ENCODE peak calls at places on chromosomes 1 and 21, in five cellular contexts. H, X, E, N and B are unnamed samples.
A peak's percentile ranks its signal among the peaks of the same experiment; 100 is the strongest.

GRCh38 chr1:32954183-32954582 is 10.4 kb downstream of the RNF19B start:
- DNase-seq in H (no peak), E (no peak), X (peak; percentile 83), N (no peak), B (peak; percentile 24)

GRCh38 chr1:41427022-41427942 is 57.2 kb downstream of the EDN2 start:
- DNase-seq in H (no peak), N (no peak), X (no peak), E (no peak), B (no peak)

GRCh38 chr1:48470506-48470905 is 1.5 kb downstream of the SPATA6 start:
- DNase-seq in X (no peak), E (no peak), H (peak; percentile 27), N (no peak), B (peak; percentile 22)

GRCh38 chr1:30381266-30381665 is 342.1 kb downstream of the MATN1 start:
- DNase-seq in N (no peak), E (no peak), X (no peak), H (no peak), B (no peak)

GRCh38 chr21:42678618-42679295 is 25.3 kb downstream of the PDE9A start:
- DNase-seq in E (no peak), X (no peak), H (no peak), N (no peak), B (no peak)

GRCh38 chr1:211606914-211607751 is 28.2 kb upstream of the SLC30A1 start:
- DNase-seq in N (no peak), X (no peak), H (no peak), E (peak; percentile 84), B (no peak)

GRCh38 chr1:147822292-147822691 is 61.9 kb upstream of the GJA5 start:
- DNase-seq in N (no peak), X (peak; percentile 8), H (no peak), E (no peak), B (no peak)

GRCh38 chr1:160206421-160207117 is 1.4 kb downstream of the PEA15 start:
- DNase-seq in E (peak; percentile 25), N (no peak), H (no peak), X (peak; percentile 80), B (peak; percentile 28)

GRCh38 chr1:30335389-30335996 is 387.9 kb downstream of the MATN1 start:
- DNase-seq in X (no peak), E (no peak), N (no peak), H (no peak), B (no peak)

GRCh38 chr21:33659550-33659949 is 17.2 kb downstream of the ITSN1 start:
- DNase-seq in E (no peak), X (no peak), H (no peak), N (no peak), B (no peak)

DNA sequence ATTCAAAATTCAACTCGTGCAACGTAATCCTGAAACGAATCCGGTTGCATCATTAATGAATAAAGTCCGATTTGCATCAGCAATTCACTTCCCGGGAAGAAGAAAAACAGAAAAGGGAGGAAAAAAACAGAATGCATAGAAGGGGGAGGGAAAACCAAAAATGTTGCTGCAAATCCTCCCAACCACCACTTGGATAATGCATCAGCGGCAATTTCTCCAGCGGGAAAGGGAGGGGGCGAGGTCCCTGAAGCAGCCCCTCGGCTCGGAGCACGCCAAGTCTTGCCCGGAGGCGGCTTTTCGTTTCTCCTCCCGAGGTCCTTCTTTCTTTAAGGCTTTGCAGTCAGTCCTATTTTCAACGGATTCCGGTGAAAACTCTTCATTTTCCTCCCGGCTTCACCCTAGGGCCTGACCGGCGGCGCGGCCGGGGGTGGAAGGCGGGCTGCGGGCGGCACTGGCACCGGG is 720 bp downstream of the CDC42BPA start:
- DNase-seq in E (no peak), H (peak; percentile 42), N (peak; percentile 79), X (peak; percentile 71), B (peak; percentile 61)
- TF ChIP-seq CTCF in E (no peak), H (no peak), N (peak; percentile 44), X (no peak), B (peak; percentile 26)

DNA sequence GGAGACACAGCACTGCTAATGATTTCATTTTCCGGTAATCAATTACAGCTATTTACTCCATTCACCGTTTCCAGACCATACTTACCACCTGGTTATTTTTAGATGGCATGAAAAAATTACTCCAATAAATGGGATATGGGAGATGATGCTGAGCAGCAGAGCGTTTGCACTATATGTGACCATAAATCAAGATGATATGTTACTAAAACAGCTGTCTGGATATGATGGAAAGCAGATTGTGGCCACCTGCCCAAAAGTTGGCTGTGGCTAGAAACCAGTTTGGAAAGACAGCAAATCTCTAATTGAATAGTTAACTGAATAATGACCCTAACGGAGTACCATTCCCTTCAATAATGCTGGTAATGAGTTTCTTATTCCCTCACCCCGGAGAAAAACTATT is 22.5 kb upstream of the KCTD3 start:
- DNase-seq in X (no peak), N (peak; percentile 52), E (no peak), H (no peak), B (no peak)
- TF ChIP-seq CTCF in X (no peak), N (no peak), E (no peak), H (no peak), B (no peak)

GRCh38 chr1:27318596-27318995 is 3.4 kb upstream of the TMEM222 start:
- DNase-seq in H (no peak), X (no peak), E (no peak), N (no peak), B (no peak)

GRCh38 chr1:27318137-27318536 is 3.8 kb upstream of the TMEM222 start:
- DNase-seq in N (no peak), E (no peak), X (no peak), H (no peak), B (no peak)

GRCh38 chr1:27325286-27325685 is 3.3 kb downstream of the TMEM222 start:
- DNase-seq in N (no peak), H (no peak), E (no peak), X (no peak), B (no peak)

GRCh38 chr1:27322569-27323116 is 680 bp downstream of the TMEM222 start:
- DNase-seq in X (no peak), E (no peak), H (no peak), N (no peak), B (no peak)

GRCh38 chr1:27321813-27322568 is at the start of gene TMEM222:
- DNase-seq in E (peak; percentile 98), H (peak; percentile 97), X (peak; percentile 97), N (peak; percentile 93), B (peak; percentile 95)
- TF ChIP-seq CTCF in E (no peak), H (no peak), X (no peak), N (no peak), B (no peak)

GRCh38 chr1:203368624-203369451 is 17.9 kb upstream of the FMOD start:
- DNase-seq in E (peak; percentile 18), X (peak; percentile 81), N (no peak), H (no peak), B (no peak)
- TF ChIP-seq CTCF in E (no peak), X (peak; percentile 62), N (no peak), H (peak; percentile 14), B (no peak)

GRCh38 chr21:41029573-41029972 is 138.4 kb upstream of the BACE2 start:
- DNase-seq in H (no peak), N (no peak), E (no peak), X (no peak), B (no peak)

GRCh38 chr21:41024341-41025056 is 143.5 kb upstream of the BACE2 start:
- DNase-seq in N (no peak), E (no peak), X (no peak), H (no peak), B (no peak)

GRCh38 chr21:41023936-41024335 is 144.0 kb upstream of the BACE2 start:
- DNase-seq in X (no peak), E (no peak), N (no peak), H (no peak), B (no peak)

GRCh38 chr21:41025057-41025390 is 142.9 kb upstream of the BACE2 start:
- DNase-seq in N (no peak), E (no peak), H (no peak), X (no peak), B (no peak)
- TF ChIP-seq CTCF in N (no peak), E (no peak), H (no peak), X (no peak), B (no peak)

DNA sequence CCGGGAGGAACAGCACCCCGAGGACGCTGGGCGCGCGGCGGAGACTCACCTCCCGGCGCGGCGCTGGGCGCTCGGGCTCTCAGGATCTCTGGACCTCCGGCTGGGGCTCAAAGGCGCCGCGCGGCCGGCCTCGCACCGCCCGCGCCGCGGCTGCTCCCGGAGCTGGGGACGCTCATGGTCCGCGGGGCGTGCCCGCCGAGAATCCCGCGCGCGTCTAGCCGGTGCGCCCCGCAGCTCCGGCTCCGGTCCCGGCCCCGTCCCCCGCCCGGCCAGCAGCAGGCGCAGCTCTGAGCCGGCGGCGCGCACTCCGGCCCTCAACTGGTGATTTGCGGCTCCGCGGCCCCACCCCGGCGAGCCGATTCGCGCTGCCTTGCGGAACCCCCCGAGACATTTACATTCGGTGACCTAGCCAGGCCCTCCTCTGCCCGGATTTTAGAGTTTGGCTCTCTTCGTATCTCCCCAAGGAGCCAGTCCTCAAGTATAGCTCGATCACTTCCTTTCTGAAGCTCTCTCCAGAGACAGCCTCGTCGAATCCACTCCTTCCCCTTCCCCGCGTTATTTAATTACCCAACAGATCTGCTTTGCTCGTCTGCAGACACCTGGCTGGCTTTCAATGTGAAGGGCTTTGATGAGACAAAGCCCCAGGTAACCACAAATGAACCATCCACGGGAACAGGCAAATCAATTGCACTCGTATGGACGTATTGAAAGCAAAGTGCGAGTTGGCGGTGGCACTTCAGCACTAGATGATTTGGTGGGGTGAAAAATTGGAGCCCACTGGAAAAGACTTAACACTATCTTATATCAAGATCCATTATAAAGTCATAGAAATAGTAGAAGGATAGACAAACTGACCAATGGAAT is at the start of gene BCAR3:
- DNase-seq in N (peak; percentile 70), E (peak; percentile 65), H (peak; percentile 73), X (peak; percentile 75), B (peak; percentile 82)
- TF ChIP-seq CTCF in N (peak; percentile 3), E (peak; percentile 18), H (no peak), X (peak; percentile 54), B (no peak)

DNA sequence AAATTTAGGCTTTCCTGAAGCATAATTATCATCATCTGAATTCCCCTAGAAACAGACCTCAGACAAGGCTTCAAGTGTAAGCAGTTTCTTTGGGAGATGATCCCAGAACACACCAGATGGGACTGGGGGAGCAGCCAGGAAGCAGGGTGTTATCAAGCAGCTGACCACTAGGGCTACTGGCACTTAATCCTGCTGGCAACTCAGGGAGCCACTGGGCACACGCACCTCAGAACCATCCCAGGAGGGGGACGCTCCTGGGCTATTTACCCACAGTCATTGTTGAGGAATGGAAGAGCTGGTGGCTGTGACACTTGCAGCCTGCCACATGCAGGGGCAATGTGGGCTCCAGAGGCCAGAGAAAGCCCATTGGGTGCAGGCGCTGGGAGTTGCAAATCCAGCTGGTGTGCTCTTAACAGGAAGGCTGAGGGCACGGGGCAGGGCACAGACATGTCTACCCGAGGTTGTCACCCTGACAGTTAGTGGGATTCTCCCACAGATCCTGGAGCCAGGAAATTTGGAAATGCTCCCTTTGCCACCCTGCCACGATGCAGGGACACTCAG is 15.1 kb upstream of the IL22RA1 start:
- DNase-seq in N (no peak), H (no peak), E (no peak), X (no peak), B (no peak)
- TF ChIP-seq CTCF in N (peak; percentile 8), H (no peak), E (peak; percentile 15), X (no peak), B (peak; percentile 16)

GRCh38 chr1:93749894-93750301 is 68.3 kb upstream of the BCAR3 start:
- DNase-seq in E (peak; percentile 56), X (no peak), H (no peak), N (no peak), B (peak; percentile 43)
- TF ChIP-seq CTCF in E (peak; percentile 28), X (no peak), H (no peak), N (peak; percentile 24), B (no peak)